ENCODE peak calls at places on chromosomes 13 and 19, in five cellular contexts. One of them, this sample, is unnamed.

GRCh38 chr19:6378498-6378897 is 2.8 kb upstream of the PSPN start:
- DNase-seq in heart right ventricle: no peak
- DNase-seq in choroid plexus epithelial cell: no peak
- DNase-seq in left lung: no peak
- DNase-seq in left ventricle myocardium inferior: no peak
- DNase-seq in this sample: no peak

GRCh38 chr19:409006-409514 is at the start of gene C2CD4C:
- DNase-seq in left ventricle myocardium inferior: no peak
- DNase-seq in choroid plexus epithelial cell: no peak
- DNase-seq in left lung: peak; percentile 26
- DNase-seq in heart right ventricle: no peak
- DNase-seq in this sample: no peak

GRCh38 chr13:110106726-110107125 is 200.2 kb downstream of the COL4A1 start:
- DNase-seq in heart right ventricle: peak; percentile 70
- DNase-seq in left ventricle myocardium inferior: peak; percentile 75
- DNase-seq in choroid plexus epithelial cell: no peak
- DNase-seq in left lung: no peak
- DNase-seq in this sample: no peak

GRCh38 chr13:113818700-113819295 is 45.1 kb downstream of the GAS6 start:
- DNase-seq in left lung: no peak
- DNase-seq in left ventricle myocardium inferior: no peak
- DNase-seq in choroid plexus epithelial cell: no peak
- DNase-seq in heart right ventricle: no peak
- DNase-seq in this sample: no peak

GRCh38 chr19:42068756-42069571 is 1.0 kb downstream of the GRIK5 start:
- DNase-seq in heart right ventricle: no peak
- DNase-seq in choroid plexus epithelial cell: no peak
- DNase-seq in left ventricle myocardium inferior: no peak
- DNase-seq in left lung: no peak
- DNase-seq in this sample: no peak

GRCh38 chr13:45674908-45675307 is 27.2 kb upstream of the CBY2 start:
- DNase-seq in left lung: no peak
- DNase-seq in choroid plexus epithelial cell: peak; percentile 51
- DNase-seq in heart right ventricle: no peak
- DNase-seq in left ventricle myocardium inferior: no peak
- DNase-seq in this sample: peak; percentile 57

GRCh38 chr19:35846038-35846668 is 6.2 kb downstream of the NPHS1 start:
- DNase-seq in left lung: no peak
- DNase-seq in left ventricle myocardium inferior: no peak
- DNase-seq in heart right ventricle: no peak
- DNase-seq in choroid plexus epithelial cell: peak; percentile 5
- DNase-seq in this sample: no peak

GRCh38 chr13:36297259-36297599 is 385 bp downstream of the CCDC169 start:
- DNase-seq in left ventricle myocardium inferior: no peak
- DNase-seq in left lung: no peak
- DNase-seq in choroid plexus epithelial cell: peak; percentile 33
- DNase-seq in heart right ventricle: no peak
- DNase-seq in this sample: peak; percentile 55

GRCh38 chr13:50519866-50520265 is 323.6 kb downstream of the DLEU7 start:
- DNase-seq in choroid plexus epithelial cell: peak; percentile 35
- DNase-seq in left lung: no peak
- DNase-seq in left ventricle myocardium inferior: no peak
- DNase-seq in heart right ventricle: no peak
- DNase-seq in this sample: no peak

GRCh38 chr13:111114362-111115050 is 604 bp upstream of the ARHGEF7 start:
- DNase-seq in heart right ventricle: peak; percentile 60
- DNase-seq in left lung: no peak
- DNase-seq in choroid plexus epithelial cell: peak; percentile 24
- DNase-seq in left ventricle myocardium inferior: peak; percentile 58
- DNase-seq in this sample: peak; percentile 15

GRCh38 chr19:10808937-10809655 is 26.9 kb downstream of the TMED1 start:
- DNase-seq in left lung: no peak
- DNase-seq in left ventricle myocardium inferior: no peak
- DNase-seq in heart right ventricle: no peak
- DNase-seq in choroid plexus epithelial cell: peak; percentile 95
- DNase-seq in this sample: peak; percentile 44

GRCh38 chr19:8083141-8083540 is 30.6 kb downstream of the CCL25 start:
- DNase-seq in left lung: no peak
- DNase-seq in choroid plexus epithelial cell: no peak
- DNase-seq in left ventricle myocardium inferior: no peak
- DNase-seq in heart right ventricle: no peak
- DNase-seq in this sample: no peak

GRCh38 chr13:105679832-105680231 is 855.6 kb downstream of the EFNB2 start:
- DNase-seq in left lung: no peak
- DNase-seq in left ventricle myocardium inferior: no peak
- DNase-seq in choroid plexus epithelial cell: no peak
- DNase-seq in heart right ventricle: no peak
- DNase-seq in this sample: no peak

GRCh38 chr13:97878421-97879375 is 74.8 kb upstream of the IPO5 start:
- DNase-seq in choroid plexus epithelial cell: peak; percentile 27
- DNase-seq in heart right ventricle: no peak
- DNase-seq in left lung: no peak
- DNase-seq in left ventricle myocardium inferior: no peak
- DNase-seq in this sample: no peak

GRCh38 chr13:107075576-107075975 is 507.6 kb upstream of the ARGLU1 start:
- DNase-seq in choroid plexus epithelial cell: no peak
- DNase-seq in left ventricle myocardium inferior: no peak
- DNase-seq in heart right ventricle: no peak
- DNase-seq in left lung: no peak
- DNase-seq in this sample: no peak

GRCh38 chr19:2569596-2570465 is 93.9 kb downstream of the GADD45B start:
- DNase-seq in heart right ventricle: no peak
- DNase-seq in left lung: no peak
- DNase-seq in left ventricle myocardium inferior: no peak
- DNase-seq in choroid plexus epithelial cell: no peak
- DNase-seq in this sample: no peak

GRCh38 chr19:19274146-19274545 is 1.0 kb upstream of the TM6SF2 start:
- DNase-seq in left ventricle myocardium inferior: no peak
- DNase-seq in left lung: no peak
- DNase-seq in heart right ventricle: no peak
- DNase-seq in choroid plexus epithelial cell: no peak
- DNase-seq in this sample: no peak

GRCh38 chr19:18109731-18110671 is 12.4 kb downstream of the MAST3 start:
- DNase-seq in left ventricle myocardium inferior: peak; percentile 66
- DNase-seq in left lung: peak; percentile 75
- DNase-seq in heart right ventricle: peak; percentile 69
- DNase-seq in choroid plexus epithelial cell: no peak
- DNase-seq in this sample: no peak

GRCh38 chr13:113001251-113002140 is 32.5 kb downstream of the MCF2L start:
- DNase-seq in choroid plexus epithelial cell: peak; percentile 10
- DNase-seq in left ventricle myocardium inferior: no peak
- DNase-seq in left lung: peak; percentile 74
- DNase-seq in heart right ventricle: no peak
- DNase-seq in this sample: no peak

GRCh38 chr19:48671456-48671995 is 1.3 kb downstream of the NTN5 start:
- DNase-seq in heart right ventricle: no peak
- DNase-seq in left ventricle myocardium inferior: no peak
- DNase-seq in choroid plexus epithelial cell: no peak
- DNase-seq in left lung: no peak
- DNase-seq in this sample: no peak

GRCh38 chr19:54462072-54462712 is 1.4 kb downstream of the LENG9 start:
- DNase-seq in left lung: no peak
- DNase-seq in heart right ventricle: no peak
- DNase-seq in left ventricle myocardium inferior: no peak
- DNase-seq in choroid plexus epithelial cell: no peak
- DNase-seq in this sample: no peak

GRCh38 chr19:32652893-32653625 is 21.9 kb downstream of the ANKRD27 start:
- DNase-seq in heart right ventricle: peak; percentile 78
- DNase-seq in choroid plexus epithelial cell: peak; percentile 72
- DNase-seq in left lung: peak; percentile 60
- DNase-seq in left ventricle myocardium inferior: peak; percentile 81
- DNase-seq in this sample: peak; percentile 15

GRCh38 chr13:36918246-36919060 is 1.6 kb downstream of the SMAD9 start:
- DNase-seq in choroid plexus epithelial cell: peak; percentile 34
- DNase-seq in left lung: no peak
- DNase-seq in left ventricle myocardium inferior: no peak
- DNase-seq in heart right ventricle: no peak
- DNase-seq in this sample: peak; percentile 29

GRCh38 chr13:55761986-55762385 is 1378.7 kb upstream of the PRR20A start:
- DNase-seq in left ventricle myocardium inferior: no peak
- DNase-seq in left lung: no peak
- DNase-seq in heart right ventricle: no peak
- DNase-seq in choroid plexus epithelial cell: no peak
- DNase-seq in this sample: no peak
- TF ChIP-seq CTCF in left ventricle myocardium inferior: no peak
- TF ChIP-seq CTCF in left lung: no peak
- TF ChIP-seq CTCF in heart right ventricle: no peak
- TF ChIP-seq CTCF in choroid plexus epithelial cell: no peak
- TF ChIP-seq CTCF in this sample: no peak

DNA sequence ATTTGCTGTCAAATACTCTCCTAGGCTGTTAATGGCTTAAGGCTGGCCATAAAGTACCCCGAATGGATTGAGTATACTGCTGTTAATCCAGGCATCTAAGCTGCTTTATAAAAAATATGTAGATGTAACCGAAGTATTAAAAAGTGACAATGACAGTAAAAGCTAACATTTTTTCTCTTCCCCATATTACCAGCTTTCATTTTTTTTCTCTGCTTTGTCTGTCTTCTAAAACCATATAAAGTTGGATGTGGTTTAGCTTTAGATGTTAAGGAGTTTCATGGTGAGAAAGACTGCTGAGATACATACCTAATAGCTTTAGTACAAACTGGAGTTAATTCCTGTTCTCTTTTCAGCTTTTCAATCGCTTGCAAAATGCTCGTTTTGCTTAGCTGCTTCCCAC is 824 bp downstream of the AKAP11 start:
- DNase-seq in left ventricle myocardium inferior: no peak
- DNase-seq in choroid plexus epithelial cell: no peak
- DNase-seq in left lung: no peak
- DNase-seq in heart right ventricle: no peak
- DNase-seq in this sample: no peak
- TF ChIP-seq CTCF in left ventricle myocardium inferior: no peak
- TF ChIP-seq CTCF in choroid plexus epithelial cell: no peak
- TF ChIP-seq CTCF in left lung: no peak
- TF ChIP-seq CTCF in heart right ventricle: no peak
- TF ChIP-seq CTCF in this sample: no peak

DNA sequence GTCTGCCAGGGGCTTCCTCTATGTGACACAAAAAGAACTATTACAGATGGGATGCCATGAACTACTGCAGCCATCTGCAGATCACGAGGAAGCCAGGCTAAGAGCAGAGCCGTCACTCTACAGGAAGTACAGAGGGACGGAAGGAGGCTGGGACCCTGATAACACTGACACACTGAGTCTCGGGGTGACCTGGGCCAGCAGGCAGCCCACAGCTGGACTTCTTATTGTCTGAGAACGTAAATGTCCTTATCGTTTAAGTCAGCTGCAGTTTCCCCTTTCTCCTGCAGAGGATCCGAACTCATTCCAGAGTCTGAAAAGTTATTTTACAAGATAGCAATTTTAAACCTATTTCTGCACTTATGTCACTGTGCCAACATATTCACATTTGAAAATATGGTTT is 20.7 kb downstream of the PARP4 start:
- DNase-seq in choroid plexus epithelial cell: peak; percentile 70
- DNase-seq in heart right ventricle: no peak
- DNase-seq in left ventricle myocardium inferior: no peak
- DNase-seq in left lung: no peak
- DNase-seq in this sample: no peak
- TF ChIP-seq CTCF in choroid plexus epithelial cell: peak; percentile 61
- TF ChIP-seq CTCF in heart right ventricle: no peak
- TF ChIP-seq CTCF in left ventricle myocardium inferior: no peak
- TF ChIP-seq CTCF in left lung: no peak
- TF ChIP-seq CTCF in this sample: peak; percentile 27

GRCh38 chr19:28155265-28155664 is 1057.7 kb downstream of the UQCRFS1 start:
- DNase-seq in left lung: no peak
- DNase-seq in left ventricle myocardium inferior: no peak
- DNase-seq in heart right ventricle: no peak
- DNase-seq in choroid plexus epithelial cell: no peak
- DNase-seq in this sample: no peak
- TF ChIP-seq CTCF in left lung: no peak
- TF ChIP-seq CTCF in left ventricle myocardium inferior: no peak
- TF ChIP-seq CTCF in heart right ventricle: no peak
- TF ChIP-seq CTCF in choroid plexus epithelial cell: no peak
- TF ChIP-seq CTCF in this sample: no peak

GRCh38 chr13:80939581-80939980 is 598.7 kb upstream of the SPRY2 start:
- DNase-seq in left lung: no peak
- DNase-seq in choroid plexus epithelial cell: no peak
- DNase-seq in left ventricle myocardium inferior: no peak
- DNase-seq in heart right ventricle: no peak
- DNase-seq in this sample: no peak
- TF ChIP-seq CTCF in left lung: no peak
- TF ChIP-seq CTCF in choroid plexus epithelial cell: no peak
- TF ChIP-seq CTCF in left ventricle myocardium inferior: no peak
- TF ChIP-seq CTCF in heart right ventricle: no peak
- TF ChIP-seq CTCF in this sample: no peak

GRCh38 chr19:4234862-4235201 is 5.5 kb downstream of the EBI3 start:
- DNase-seq in heart right ventricle: no peak
- DNase-seq in left ventricle myocardium inferior: no peak
- DNase-seq in left lung: no peak
- DNase-seq in choroid plexus epithelial cell: no peak
- DNase-seq in this sample: no peak

GRCh38 chr19:4234142-4234861 is 5.0 kb downstream of the EBI3 start:
- DNase-seq in left ventricle myocardium inferior: no peak
- DNase-seq in heart right ventricle: no peak
- DNase-seq in left lung: no peak
- DNase-seq in choroid plexus epithelial cell: no peak
- DNase-seq in this sample: no peak

GRCh38 chr19:4229179-4229931 is at the start of gene EBI3:
- DNase-seq in heart right ventricle: no peak
- DNase-seq in left ventricle myocardium inferior: peak; percentile 36
- DNase-seq in choroid plexus epithelial cell: peak; percentile 97
- DNase-seq in left lung: no peak
- DNase-seq in this sample: peak; percentile 64

GRCh38 chr19:4232614-4233281 is 3.4 kb downstream of the EBI3 start:
- DNase-seq in left ventricle myocardium inferior: no peak
- DNase-seq in heart right ventricle: no peak
- DNase-seq in choroid plexus epithelial cell: no peak
- DNase-seq in left lung: no peak
- DNase-seq in this sample: no peak

GRCh38 chr19:4233282-4233853 is 4.0 kb downstream of the EBI3 start:
- DNase-seq in left ventricle myocardium inferior: peak; percentile 36
- DNase-seq in left lung: peak; percentile 44
- DNase-seq in heart right ventricle: peak; percentile 56
- DNase-seq in choroid plexus epithelial cell: peak; percentile 48
- DNase-seq in this sample: peak; percentile 23
- TF ChIP-seq CTCF in left ventricle myocardium inferior: peak; percentile 53
- TF ChIP-seq CTCF in left lung: peak; percentile 28
- TF ChIP-seq CTCF in heart right ventricle: peak; percentile 38
- TF ChIP-seq CTCF in choroid plexus epithelial cell: peak; percentile 85
- TF ChIP-seq CTCF in this sample: peak; percentile 86